ENCODE peak calls at places on chromosomes 6 and 20, in seven cellular contexts. Q is neural progenitor cell, I is thyroid gland, B is iPS DF 6.9, D is ovary, N is HCT116, K is HepG2. E is an unnamed sample.
A peak's percentile ranks its signal among the peaks of the same experiment; 100 is the strongest.

GRCh38 chr6:142377112-142377848 is 75.5 kb downstream of the ADGRG6 start:
- DNase-seq in B (peak; percentile 37), D (no peak), K (peak; percentile 69), Q (peak; percentile 45), I (no peak), N (peak; percentile 58), E (no peak)

GRCh38 chr6:133705731-133706130 is 183.2 kb upstream of the TCF21 start:
- DNase-seq in K (no peak), B (no peak), D (no peak), I (no peak), Q (no peak), N (no peak), E (no peak)

GRCh38 chr20:50561379-50562078 is 51.3 kb downstream of the PTPN1 start:
- DNase-seq in B (no peak), D (no peak), K (no peak), Q (no peak), N (peak; percentile 95), I (no peak), E (no peak)

GRCh38 chr20:3204124-3204794 is at the start of gene DDRGK1:
- DNase-seq in D (peak; percentile 94), I (peak; percentile 86), K (peak; percentile 85), N (peak; percentile 54), Q (peak; percentile 88), B (peak; percentile 58), E (peak; percentile 86)

GRCh38 chr6:50030777-50031562 is 9.2 kb upstream of the DEFB110 start:
- DNase-seq in Q (peak; percentile 82), D (no peak), N (peak; percentile 46), K (peak; percentile 47), B (peak; percentile 67), I (peak; percentile 58), E (no peak)

GRCh38 chr6:133693565-133693964 is 195.3 kb upstream of the TCF21 start:
- DNase-seq in N (no peak), B (no peak), I (no peak), Q (no peak), D (no peak), K (no peak), E (no peak)

GRCh38 chr6:167492096-167492449 is 167.2 kb downstream of the TTLL2 start:
- DNase-seq in I (no peak), K (no peak), D (no peak), Q (no peak), N (no peak), B (no peak), E (no peak)

GRCh38 chr6:16206595-16207037 is 31.8 kb upstream of the GMPR start:
- DNase-seq in D (peak; percentile 47), I (peak; percentile 60), B (peak; percentile 39), Q (peak; percentile 67), K (peak; percentile 50), N (peak; percentile 37), E (peak; percentile 7)

GRCh38 chr6:36671687-36672375 is 6.7 kb upstream of the CDKN1A start:
- DNase-seq in D (no peak), I (no peak), B (no peak), Q (no peak), N (no peak), K (peak; percentile 27), E (no peak)

GRCh38 chr6:118844915-118845314 is 49.0 kb upstream of the ASF1A start:
- DNase-seq in I (no peak), K (no peak), D (no peak), Q (no peak), B (no peak), N (no peak), E (no peak)

GRCh38 chr6:2848851-2849250 is 7.2 kb upstream of the SERPINB1 start:
- DNase-seq in N (no peak), K (no peak), Q (no peak), D (no peak), B (no peak), I (no peak), E (peak; percentile 77)

GRCh38 chr6:124466949-124467348 is 495.3 kb upstream of the RNF217 start:
- DNase-seq in D (no peak), B (no peak), Q (no peak), N (no peak), K (no peak), I (no peak), E (no peak)

GRCh38 chr20:21901470-21902275 is 196.2 kb downstream of the PAX1 start:
- DNase-seq in B (no peak), D (no peak), N (no peak), K (no peak), I (peak; percentile 51), Q (no peak), E (no peak)

GRCh38 chr20:35523298-35523888 is 6.1 kb downstream of the C20orf173 start:
- DNase-seq in N (no peak), D (no peak), Q (peak; percentile 38), K (peak; percentile 47), I (peak; percentile 8), B (no peak), E (no peak)

GRCh38 chr6:7138921-7139358 is 31.2 kb downstream of the RREB1 start:
- DNase-seq in Q (peak; percentile 43), K (peak; percentile 98), I (peak; percentile 47), B (no peak), N (peak; percentile 37), D (no peak), E (peak; percentile 72)

GRCh38 chr6:28737750-28738395 is 185.9 kb downstream of the TRIM27 start:
- DNase-seq in Q (peak; percentile 55), N (no peak), I (no peak), K (no peak), D (no peak), B (no peak), E (no peak)

GRCh38 chr6:39615622-39616021 is 109.6 kb downstream of the KIF6 start:
- DNase-seq in N (no peak), K (no peak), I (no peak), D (no peak), Q (no peak), B (no peak), E (no peak)

GRCh38 chr6:35776364-35777215 is at the start of gene CLPSL2:
- DNase-seq in B (no peak), D (no peak), N (no peak), K (no peak), I (peak; percentile 19), Q (peak; percentile 71), E (no peak)

GRCh38 chr6:35173068-35174042 is 32.2 kb upstream of the TCP11 start:
- DNase-seq in Q (no peak), D (no peak), I (no peak), K (no peak), B (no peak), N (no peak), E (no peak)

GRCh38 chr6:33336495-33336894 is 19.0 kb upstream of the ZBTB22 start:
- DNase-seq in K (no peak), B (no peak), D (no peak), N (no peak), I (no peak), Q (no peak), E (no peak)

GRCh38 chr6:31657406-31658157 is 1.9 kb downstream of the APOM start:
- DNase-seq in B (no peak), D (no peak), Q (no peak), N (no peak), I (no peak), K (no peak), E (no peak)

GRCh38 chr6:150639823-150640331 is 40.2 kb downstream of the PLEKHG1 start:
- DNase-seq in D (no peak), K (no peak), N (no peak), B (no peak), I (no peak), Q (no peak), E (no peak)

GRCh38 chr6:150640556-150641206 is 41.0 kb downstream of the PLEKHG1 start:
- DNase-seq in D (no peak), N (no peak), B (no peak), K (no peak), Q (no peak), I (no peak), E (no peak)

GRCh38 chr6:150638286-150638685 is 38.6 kb downstream of the PLEKHG1 start:
- DNase-seq in Q (no peak), N (no peak), K (no peak), D (no peak), B (no peak), I (no peak), E (no peak)

GRCh38 chr6:150637266-150637665 is 37.6 kb downstream of the PLEKHG1 start:
- DNase-seq in D (no peak), B (no peak), N (no peak), Q (no peak), I (no peak), K (no peak), E (no peak)

GRCh38 chr6:150638765-150639164 is 39.1 kb downstream of the PLEKHG1 start:
- DNase-seq in B (no peak), Q (no peak), D (no peak), I (no peak), N (no peak), K (no peak), E (no peak)
- H3K27ac ChIP-seq in B (no peak overlapping the region), Q (no peak overlapping the region), D (no peak overlapping the region), I (no peak overlapping the region), N (no peak overlapping the region), K (no peak overlapping the region), E (no peak overlapping the region)

DNA sequence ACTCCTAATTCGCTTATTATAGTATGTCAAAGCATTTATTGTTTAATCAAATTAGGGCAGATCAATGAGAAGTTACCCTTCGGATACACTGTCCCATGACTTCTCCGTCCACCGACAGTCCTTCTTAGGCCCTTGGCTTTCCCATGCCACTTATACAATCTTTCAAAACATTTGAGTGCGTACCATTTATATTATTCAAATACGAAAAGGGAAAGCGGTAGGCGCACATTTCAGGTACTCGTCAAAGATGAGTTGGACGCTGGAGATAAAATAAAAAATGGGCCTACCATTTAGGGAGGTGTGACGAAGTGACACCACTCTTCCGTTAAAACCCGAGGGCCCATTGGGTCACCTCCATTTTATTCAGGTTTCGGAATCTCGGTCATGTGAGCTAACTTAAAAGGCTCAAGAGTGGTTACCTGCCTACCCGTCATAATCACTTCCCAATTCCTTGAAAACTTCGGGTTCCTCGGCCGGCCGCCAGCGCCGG is 512 bp upstream of the AFG1L start:
- DNase-seq in N (no peak), B (no peak), Q (no peak), I (no peak), D (peak; percentile 13), K (no peak), E (no peak)
- H3K4me1 ChIP-seq in N (peaks cover 21% of the 10 kb centered on the region), B (no peaks in the 10 kb centered on the region), Q (peaks cover 10% of the 10 kb centered on the region), I (peaks cover 4% of the 10 kb centered on the region), D (peaks cover 6% of the 10 kb centered on the region), K (peaks cover 1% of the 10 kb centered on the region), E (peaks cover 13% of the 10 kb centered on the region)

GRCh38 chr6:43331470-43331869 is 22.8 kb upstream of the CRIP3 start:
- DNase-seq in B (no peak), D (no peak), Q (no peak), K (no peak), N (no peak), I (no peak), E (no peak)
- H3K27ac ChIP-seq in B (no peak overlapping the region), D (no peak overlapping the region), Q (no peak overlapping the region), K (no peak overlapping the region), N (no peak overlapping the region), I (no peak overlapping the region), E (no peak overlapping the region)

DNA sequence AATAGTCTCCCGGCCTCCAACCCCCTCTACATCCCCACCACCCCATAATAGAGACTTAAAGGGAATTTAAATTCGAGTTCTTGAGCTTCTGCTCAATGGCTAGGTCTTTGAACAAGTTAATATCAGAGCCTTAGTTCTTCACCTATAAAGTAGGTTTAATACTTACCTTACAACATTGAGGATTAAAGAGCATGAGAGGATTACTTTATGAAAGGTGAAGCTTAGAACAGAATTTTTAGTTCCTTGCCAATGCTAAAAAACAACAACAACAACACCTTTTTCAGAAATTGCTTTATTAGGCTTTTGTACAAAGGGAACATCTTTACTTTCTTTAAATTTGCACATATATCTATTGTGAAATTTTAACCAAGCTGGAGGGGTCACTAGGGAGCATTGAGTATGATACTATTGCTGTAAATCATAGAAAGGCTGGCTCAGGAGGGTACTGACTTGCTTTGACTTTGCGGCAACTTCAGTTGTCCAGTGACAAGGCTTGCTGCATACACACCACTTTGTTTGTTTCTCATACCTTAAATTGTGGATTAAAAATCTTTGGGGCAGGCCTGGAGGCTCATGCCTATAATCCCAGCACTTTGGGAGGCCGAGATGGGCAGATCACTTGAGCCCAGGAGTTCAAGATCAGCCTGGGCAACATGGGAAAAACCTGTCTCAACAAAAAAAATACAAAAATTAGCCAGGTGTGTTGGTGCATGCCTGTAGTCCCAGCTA is 9.7 kb downstream of the TOP1 start:
- DNase-seq in K (peak; percentile 56), I (no peak), D (no peak), N (no peak), Q (no peak), B (no peak), E (no peak)
- H3K4me1 ChIP-seq in K (peaks cover 93% of the 10 kb centered on the region), I (peaks cover 19% of the 10 kb centered on the region), D (peaks cover 7% of the 10 kb centered on the region), N (peaks cover 15% of the 10 kb centered on the region), Q (peaks cover 65% of the 10 kb centered on the region), B (no peaks in the 10 kb centered on the region), E (peaks cover 82% of the 10 kb centered on the region)